ENCODE peak calls at places on chromosomes 5 and 9, in ten cellular contexts. D is stimulated activated CD4-positive, alpha-beta T cell treated with anti-CD3 and anti-CD28 coated beads, Interleukin-15, amount 100 ng/mL, for 1 hour; Z is HEK293T; E is NCI-H2171; O is fibroblast of the aortic adventitia; I is GM04504; S is T-helper 9 cell; W is HTR-8/SVneo; Y is brain pericyte; Q is NCI-H1436. U is an unnamed sample.

GRCh38 chr9:93098236-93098946 is 2.4 kb downstream of the CARD19 start:
- DNase-seq in D (peak; percentile 41), Z (no peak), E (no peak), O (peak; percentile 98), I (peak; percentile 92), S (peak; percentile 38), W (peak; percentile 85), Y (peak; percentile 94), Q (no peak), U (peak; percentile 97)

GRCh38 chr5:128083033-128083810 is at the start of gene SLC12A2:
- DNase-seq in D (peak; percentile 80), Z (peak; percentile 85), E (peak; percentile 80), O (peak; percentile 97), I (peak; percentile 91), S (peak; percentile 89), W (peak; percentile 89), Y (peak; percentile 83), Q (peak; percentile 90), U (peak; percentile 90)

GRCh38 chr9:13971415-13971814 is 342.5 kb downstream of the NFIB start:
- DNase-seq in D (no peak), Z (no peak), E (no peak), O (no peak), I (no peak), S (no peak), W (no peak), Y (no peak), Q (no peak), U (no peak)

GRCh38 chr9:105620996-105621395 is 41.3 kb upstream of the TAL2 start:
- DNase-seq in D (no peak), Z (no peak), E (peak; percentile 72), O (no peak), I (no peak), S (no peak), W (no peak), Y (no peak), Q (no peak), U (no peak)

GRCh38 chr5:3010301-3010952 is 258.9 kb upstream of the IRX2 start:
- DNase-seq in D (no peak), Z (no peak), E (no peak), O (no peak), I (no peak), S (no peak), W (no peak), Y (no peak), Q (no peak), U (no peak)

GRCh38 chr5:56323505-56323904 is 90.4 kb upstream of the ANKRD55 start:
- DNase-seq in D (no peak), Z (no peak), E (no peak), O (no peak), I (no peak), S (no peak), W (peak; percentile 67), Y (peak; percentile 29), Q (no peak), U (peak; percentile 56)

GRCh38 chr5:177103523-177104253 is 17.0 kb downstream of the FGFR4 start:
- DNase-seq in D (no peak), Z (no peak), E (no peak), O (no peak), I (no peak), S (no peak), W (no peak), Y (no peak), Q (no peak), U (no peak)

GRCh38 chr5:74400067-74400466 is 240.5 kb downstream of the ENC1 start:
- DNase-seq in D (no peak), Z (no peak), E (no peak), O (peak; percentile 14), I (no peak), S (no peak), W (no peak), Y (no peak), Q (no peak), U (no peak)

GRCh38 chr9:77909306-77909705 is 122.3 kb downstream of the GNAQ start:
- DNase-seq in D (no peak), Z (no peak), E (no peak), O (no peak), I (no peak), S (no peak), W (no peak), Y (no peak), Q (no peak), U (no peak)

GRCh38 chr5:16574789-16575785 is 41.7 kb downstream of the RETREG1 start:
- DNase-seq in D (no peak), Z (no peak), E (no peak), O (peak; percentile 78), I (peak; percentile 70), S (no peak), W (peak; percentile 45), Y (no peak), Q (no peak), U (peak; percentile 57)

GRCh38 chr5:109352024-109352423 is 57.8 kb downstream of the PJA2 start:
- DNase-seq in D (no peak), Z (no peak), E (no peak), O (no peak), I (no peak), S (no peak), W (no peak), Y (no peak), Q (no peak), U (no peak)

GRCh38 chr9:121658591-121658990 is 7.2 kb downstream of the DAB2IP start:
- DNase-seq in D (no peak), Z (no peak), E (no peak), O (no peak), I (no peak), S (no peak), W (no peak), Y (no peak), Q (no peak), U (no peak)

GRCh38 chr5:148484651-148485050 is 100.9 kb downstream of the FBXO38 start:
- DNase-seq in D (no peak), Z (no peak), E (no peak), O (no peak), I (no peak), S (no peak), W (no peak), Y (no peak), Q (no peak), U (no peak)

GRCh38 chr5:23648656-23649055 is 141.2 kb downstream of the PRDM9 start:
- DNase-seq in D (no peak), Z (no peak), E (no peak), O (no peak), I (no peak), S (no peak), W (no peak), Y (no peak), Q (no peak), U (no peak)

GRCh38 chr9:8256880-8257279 is 457.3 kb upstream of the DMAC1 start:
- DNase-seq in D (no peak), Z (no peak), E (no peak), O (no peak), I (no peak), S (no peak), W (no peak), Y (no peak), Q (no peak), U (no peak)

GRCh38 chr5:61598140-61598539 is 266.1 kb downstream of the ZSWIM6 start:
- DNase-seq in D (no peak), Z (no peak), E (no peak), O (no peak), I (no peak), S (no peak), W (no peak), Y (no peak), Q (no peak), U (no peak)

GRCh38 chr5:173474881-173475287 is 141.6 kb downstream of the BOD1 start:
- DNase-seq in D (no peak), Z (no peak), E (no peak), O (peak; percentile 75), I (peak; percentile 60), S (no peak), W (no peak), Y (no peak), Q (no peak), U (no peak)

GRCh38 chr5:160702856-160703453 is 149.1 kb downstream of the ATP10B start:
- DNase-seq in D (no peak), Z (no peak), E (no peak), O (no peak), I (no peak), S (no peak), W (no peak), Y (no peak), Q (no peak), U (no peak)

GRCh38 chr9:69452110-69452780 is 127.2 kb downstream of the ENTREP1 start:
- DNase-seq in D (no peak), Z (no peak), E (no peak), O (no peak), I (no peak), S (no peak), W (no peak), Y (no peak), Q (no peak), U (no peak)

GRCh38 chr9:73231203-73231602 is 79.5 kb downstream of the ANXA1 start:
- DNase-seq in D (no peak), Z (no peak), E (no peak), O (no peak), I (no peak), S (no peak), W (no peak), Y (no peak), Q (no peak), U (no peak)

GRCh38 chr5:74164725-74165226 is 475.8 kb downstream of the ENC1 start:
- DNase-seq in D (no peak), Z (no peak), E (no peak), O (no peak), I (no peak), S (no peak), W (no peak), Y (no peak), Q (no peak), U (no peak)

GRCh38 chr5:147452137-147452838 is 57.6 kb downstream of the DPYSL3 start:
- DNase-seq in D (no peak), Z (no peak), E (no peak), O (no peak), I (no peak), S (no peak), W (no peak), Y (no peak), Q (no peak), U (no peak)

GRCh38 chr9:31304576-31304975 is 1079.9 kb upstream of the ACO1 start:
- DNase-seq in D (no peak), Z (no peak), E (no peak), O (peak; percentile 75), I (peak; percentile 32), S (no peak), W (peak; percentile 12), Y (no peak), Q (no peak), U (peak; percentile 69)

GRCh38 chr9:118331622-118332045 is 627.4 kb downstream of the TLR4 start:
- DNase-seq in D (no peak), Z (no peak), E (no peak), O (peak; percentile 48), I (peak; percentile 38), S (no peak), W (peak; percentile 32), Y (no peak), Q (no peak), U (peak; percentile 73)

GRCh38 chr5:109062669-109063068 is 315.0 kb downstream of the FER start:
- DNase-seq in D (no peak), Z (no peak), E (no peak), O (peak; percentile 50), I (peak; percentile 33), S (no peak), W (no peak), Y (no peak), Q (no peak), U (no peak)

GRCh38 chr9:110283736-110284135 is 27.4 kb upstream of the TXN start:
- DNase-seq in D (no peak), Z (no peak), E (peak; percentile 19), O (no peak), I (no peak), S (no peak), W (no peak), Y (no peak), Q (no peak), U (no peak)

GRCh38 chr9:90219548-90220118 is 423.0 kb downstream of the DIRAS2 start:
- DNase-seq in D (peak; percentile 11), Z (peak; percentile 35), E (no peak), O (no peak), I (no peak), S (peak; percentile 4), W (no peak), Y (no peak), Q (no peak), U (no peak)

GRCh38 chr9:125985998-125986655 is 239.0 kb downstream of the PBX3 start:
- DNase-seq in D (no peak), Z (no peak), E (no peak), O (no peak), I (no peak), S (no peak), W (no peak), Y (no peak), Q (no peak), U (no peak)

U was measured in skeletal muscle cell.